ENCODE peak calls at places on chromosomes 5 and 9, in six cellular contexts. One of them, this sample, is unnamed.
A peak's percentile ranks its signal among the peaks of the same experiment; 100 is the strongest.

GRCh38 chr9:13728121-13728520 is 448.6 kb upstream of the MPDZ start:
- DNase-seq in IMR-90: no peak
- DNase-seq in stomach: no peak
- DNase-seq in ovary: no peak
- DNase-seq in A549: no peak
- DNase-seq in uterus: peak; percentile 56
- DNase-seq in this sample: no peak

GRCh38 chr9:75027187-75028107 is 646 bp downstream of the CARNMT1 start:
- DNase-seq in IMR-90: peak; percentile 45
- DNase-seq in stomach: peak; percentile 68
- DNase-seq in ovary: peak; percentile 69
- DNase-seq in A549: peak; percentile 58
- DNase-seq in uterus: peak; percentile 53
- DNase-seq in this sample: no peak

GRCh38 chr5:180589771-180590542 is 1.3 kb downstream of the SCGB3A1 start:
- DNase-seq in IMR-90: no peak
- DNase-seq in stomach: no peak
- DNase-seq in ovary: peak; percentile 24
- DNase-seq in A549: no peak
- DNase-seq in uterus: no peak
- DNase-seq in this sample: no peak

GRCh38 chr9:133251773-133252172 is 23.2 kb downstream of the ABO start:
- DNase-seq in IMR-90: no peak
- DNase-seq in stomach: no peak
- DNase-seq in ovary: no peak
- DNase-seq in A549: no peak
- DNase-seq in uterus: no peak
- DNase-seq in this sample: no peak

GRCh38 chr5:61623401-61624069 is 291.5 kb downstream of the ZSWIM6 start:
- DNase-seq in IMR-90: no peak
- DNase-seq in stomach: no peak
- DNase-seq in ovary: no peak
- DNase-seq in A549: peak; percentile 54
- DNase-seq in uterus: no peak
- DNase-seq in this sample: no peak

GRCh38 chr9:122800066-122801060 is at the start of gene OR1K1:
- DNase-seq in IMR-90: no peak
- DNase-seq in stomach: no peak
- DNase-seq in ovary: no peak
- DNase-seq in A549: no peak
- DNase-seq in uterus: no peak
- DNase-seq in this sample: no peak

GRCh38 chr5:72503888-72504491 is 3.2 kb downstream of the ZNF366 start:
- DNase-seq in IMR-90: peak; percentile 44
- DNase-seq in stomach: no peak
- DNase-seq in ovary: no peak
- DNase-seq in A549: peak; percentile 15
- DNase-seq in uterus: no peak
- DNase-seq in this sample: no peak

GRCh38 chr5:145587308-145588071 is 247.7 kb downstream of the PRELID2 start:
- DNase-seq in IMR-90: peak; percentile 93
- DNase-seq in stomach: no peak
- DNase-seq in ovary: no peak
- DNase-seq in A549: peak; percentile 45
- DNase-seq in uterus: no peak
- DNase-seq in this sample: no peak

GRCh38 chr5:96855041-96855872 is 21.0 kb upstream of the ERAP2 start:
- DNase-seq in IMR-90: peak; percentile 84
- DNase-seq in stomach: no peak
- DNase-seq in ovary: no peak
- DNase-seq in A549: no peak
- DNase-seq in uterus: no peak
- DNase-seq in this sample: no peak

GRCh38 chr9:122367779-122368460 is 2.9 kb upstream of the PTGS1 start:
- DNase-seq in IMR-90: no peak
- DNase-seq in stomach: no peak
- DNase-seq in ovary: no peak
- DNase-seq in A549: no peak
- DNase-seq in uterus: no peak
- DNase-seq in this sample: no peak

GRCh38 chr9:94479757-94480156 is 75.1 kb upstream of the PCAT7 start:
- DNase-seq in IMR-90: no peak
- DNase-seq in stomach: no peak
- DNase-seq in ovary: no peak
- DNase-seq in A549: no peak
- DNase-seq in uterus: no peak
- DNase-seq in this sample: no peak

GRCh38 chr9:35685506-35685905 is 4.2 kb downstream of the TPM2 start:
- DNase-seq in IMR-90: no peak
- DNase-seq in stomach: no peak
- DNase-seq in ovary: no peak
- DNase-seq in A549: no peak
- DNase-seq in uterus: no peak
- DNase-seq in this sample: peak; percentile 35

GRCh38 chr5:72133212-72133990 is 26.1 kb downstream of the MAP1B start:
- DNase-seq in IMR-90: peak; percentile 77
- DNase-seq in stomach: no peak
- DNase-seq in ovary: no peak
- DNase-seq in A549: no peak
- DNase-seq in uterus: no peak
- DNase-seq in this sample: no peak

GRCh38 chr5:156354571-156354970 is 27.6 kb downstream of the SGCD start:
- DNase-seq in IMR-90: peak; percentile 68
- DNase-seq in stomach: no peak
- DNase-seq in ovary: no peak
- DNase-seq in A549: no peak
- DNase-seq in uterus: no peak
- DNase-seq in this sample: no peak

GRCh38 chr9:89621031-89621430 is 16.2 kb downstream of the GADD45G start:
- DNase-seq in IMR-90: no peak
- DNase-seq in stomach: no peak
- DNase-seq in ovary: no peak
- DNase-seq in A549: no peak
- DNase-seq in uterus: no peak
- DNase-seq in this sample: no peak

GRCh38 chr5:2887401-2888348 is 136.2 kb upstream of the IRX2 start:
- DNase-seq in IMR-90: no peak
- DNase-seq in stomach: peak; percentile 18
- DNase-seq in ovary: no peak
- DNase-seq in A549: no peak
- DNase-seq in uterus: no peak
- DNase-seq in this sample: no peak

GRCh38 chr5:14445581-14446290 is 135.9 kb upstream of the OTULINL start:
- DNase-seq in IMR-90: no peak
- DNase-seq in stomach: no peak
- DNase-seq in ovary: peak; percentile 65
- DNase-seq in A549: no peak
- DNase-seq in uterus: peak; percentile 56
- DNase-seq in this sample: peak; percentile 53

GRCh38 chr5:125148706-125149105 is 402.3 kb upstream of the ZNF608 start:
- DNase-seq in IMR-90: peak; percentile 28
- DNase-seq in stomach: no peak
- DNase-seq in ovary: no peak
- DNase-seq in A549: no peak
- DNase-seq in uterus: no peak
- DNase-seq in this sample: no peak

GRCh38 chr5:179318193-179318955 is 26.9 kb downstream of the ADAMTS2 start:
- DNase-seq in IMR-90: no peak
- DNase-seq in stomach: no peak
- DNase-seq in ovary: peak; percentile 28
- DNase-seq in A549: no peak
- DNase-seq in uterus: peak; percentile 21
- DNase-seq in this sample: no peak

GRCh38 chr5:154816891-154817492 is 33.4 kb downstream of the FAXDC2 start:
- DNase-seq in IMR-90: no peak
- DNase-seq in stomach: no peak
- DNase-seq in ovary: no peak
- DNase-seq in A549: no peak
- DNase-seq in uterus: no peak
- DNase-seq in this sample: no peak

GRCh38 chr5:154819546-154819945 is 30.9 kb downstream of the FAXDC2 start:
- DNase-seq in IMR-90: no peak
- DNase-seq in stomach: no peak
- DNase-seq in ovary: no peak
- DNase-seq in A549: no peak
- DNase-seq in uterus: no peak
- DNase-seq in this sample: no peak

GRCh38 chr5:154815684-154816247 is 34.6 kb downstream of the FAXDC2 start:
- DNase-seq in IMR-90: no peak
- DNase-seq in stomach: no peak
- DNase-seq in ovary: no peak
- DNase-seq in A549: no peak
- DNase-seq in uterus: no peak
- DNase-seq in this sample: no peak

GRCh38 chr5:154818459-154819116 is 31.8 kb downstream of the FAXDC2 start:
- DNase-seq in IMR-90: no peak
- DNase-seq in stomach: no peak
- DNase-seq in ovary: no peak
- DNase-seq in A549: no peak
- DNase-seq in uterus: no peak
- DNase-seq in this sample: no peak

DNA sequence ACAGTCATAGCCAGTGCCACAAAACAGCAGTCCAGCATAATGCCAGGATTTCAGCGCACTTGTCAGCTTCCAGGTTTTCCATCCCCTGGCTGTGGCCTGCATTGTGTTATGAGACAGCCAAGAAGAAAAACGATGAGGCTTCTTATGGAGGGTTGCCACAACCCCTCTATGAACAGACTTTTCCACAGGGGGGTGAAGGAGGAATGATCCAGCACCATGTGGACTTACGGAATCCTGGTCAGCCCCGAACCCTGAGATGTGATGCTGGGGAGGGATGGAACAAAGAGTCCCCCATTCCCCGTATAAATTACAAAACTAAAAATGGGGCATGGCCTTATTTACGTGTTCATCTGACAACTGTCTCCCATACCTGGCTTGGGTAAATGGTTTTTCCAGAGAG is 32.6 kb downstream of the FAXDC2 start:
- DNase-seq in IMR-90: no peak
- DNase-seq in stomach: no peak
- DNase-seq in ovary: no peak
- DNase-seq in A549: no peak
- DNase-seq in uterus: no peak
- DNase-seq in this sample: no peak
- TF ChIP-seq POLR2A in IMR-90: no peak
- TF ChIP-seq POLR2A in stomach: no peak
- TF ChIP-seq POLR2A in ovary: no peak
- TF ChIP-seq POLR2A in A549: no peak
- TF ChIP-seq POLR2A in uterus: no peak
- TF ChIP-seq POLR2A in this sample: no peak

DNA sequence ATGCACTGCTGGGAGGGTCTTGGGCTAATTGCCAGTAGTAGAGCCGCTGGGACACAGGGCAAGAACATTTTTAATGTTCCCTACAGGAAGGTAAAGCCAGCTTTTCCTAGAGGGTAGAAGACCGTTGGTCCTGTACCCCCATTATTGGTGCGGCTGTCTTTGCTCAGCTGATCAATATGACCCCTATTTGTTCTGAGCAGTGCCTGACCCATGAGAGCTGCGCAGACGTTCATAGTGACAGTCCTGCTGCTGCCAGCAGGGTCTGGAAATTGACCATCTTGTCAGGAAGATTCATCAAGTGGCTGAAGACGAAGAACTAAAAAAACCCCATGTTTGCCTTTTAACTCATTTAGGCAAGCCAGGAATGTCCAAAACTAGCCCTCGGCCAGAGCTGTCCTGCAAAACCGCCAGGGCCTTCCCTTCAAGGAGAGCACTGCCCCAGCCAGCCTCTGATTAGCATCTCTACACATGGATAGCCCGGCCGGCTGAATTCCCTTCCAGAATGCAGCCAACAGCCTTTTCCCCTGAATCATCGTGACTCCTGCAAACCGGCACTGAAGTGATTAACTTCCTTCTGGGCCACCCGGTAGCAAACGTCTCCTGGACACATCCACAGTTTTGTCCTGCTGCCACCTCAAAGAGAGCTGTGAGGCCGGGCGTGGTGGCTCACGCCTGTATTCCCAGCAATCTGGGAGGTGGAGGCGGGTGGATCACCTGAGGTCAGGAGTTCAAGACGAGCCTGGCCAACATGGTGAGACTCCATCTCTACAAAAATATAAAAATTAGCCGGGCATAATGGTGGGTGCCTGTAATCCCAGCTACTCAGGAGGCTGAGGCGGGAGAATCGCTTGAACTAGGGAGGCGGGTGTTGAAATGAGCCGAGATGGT is 20.9 kb upstream of the EEIG1 start:
- DNase-seq in IMR-90: peak; percentile 89
- DNase-seq in stomach: peak; percentile 72
- DNase-seq in ovary: no peak
- DNase-seq in A549: peak; percentile 80
- DNase-seq in uterus: peak; percentile 51
- DNase-seq in this sample: no peak
- TF ChIP-seq POLR2A in IMR-90: peak; percentile 32
- TF ChIP-seq POLR2A in stomach: no peak
- TF ChIP-seq POLR2A in ovary: no peak
- TF ChIP-seq POLR2A in A549: peak; percentile 19
- TF ChIP-seq POLR2A in uterus: no peak
- TF ChIP-seq POLR2A in this sample: no peak

GRCh38 chr9:87751423-87751822 is 25.5 kb downstream of the CTSL start:
- DNase-seq in IMR-90: no peak
- DNase-seq in stomach: no peak
- DNase-seq in ovary: no peak
- DNase-seq in A549: no peak
- DNase-seq in uterus: no peak
- DNase-seq in this sample: no peak
- TF ChIP-seq POLR2A in IMR-90: no peak
- TF ChIP-seq POLR2A in stomach: no peak
- TF ChIP-seq POLR2A in ovary: no peak
- TF ChIP-seq POLR2A in A549: no peak
- TF ChIP-seq POLR2A in uterus: no peak
- TF ChIP-seq POLR2A in this sample: no peak

DNA sequence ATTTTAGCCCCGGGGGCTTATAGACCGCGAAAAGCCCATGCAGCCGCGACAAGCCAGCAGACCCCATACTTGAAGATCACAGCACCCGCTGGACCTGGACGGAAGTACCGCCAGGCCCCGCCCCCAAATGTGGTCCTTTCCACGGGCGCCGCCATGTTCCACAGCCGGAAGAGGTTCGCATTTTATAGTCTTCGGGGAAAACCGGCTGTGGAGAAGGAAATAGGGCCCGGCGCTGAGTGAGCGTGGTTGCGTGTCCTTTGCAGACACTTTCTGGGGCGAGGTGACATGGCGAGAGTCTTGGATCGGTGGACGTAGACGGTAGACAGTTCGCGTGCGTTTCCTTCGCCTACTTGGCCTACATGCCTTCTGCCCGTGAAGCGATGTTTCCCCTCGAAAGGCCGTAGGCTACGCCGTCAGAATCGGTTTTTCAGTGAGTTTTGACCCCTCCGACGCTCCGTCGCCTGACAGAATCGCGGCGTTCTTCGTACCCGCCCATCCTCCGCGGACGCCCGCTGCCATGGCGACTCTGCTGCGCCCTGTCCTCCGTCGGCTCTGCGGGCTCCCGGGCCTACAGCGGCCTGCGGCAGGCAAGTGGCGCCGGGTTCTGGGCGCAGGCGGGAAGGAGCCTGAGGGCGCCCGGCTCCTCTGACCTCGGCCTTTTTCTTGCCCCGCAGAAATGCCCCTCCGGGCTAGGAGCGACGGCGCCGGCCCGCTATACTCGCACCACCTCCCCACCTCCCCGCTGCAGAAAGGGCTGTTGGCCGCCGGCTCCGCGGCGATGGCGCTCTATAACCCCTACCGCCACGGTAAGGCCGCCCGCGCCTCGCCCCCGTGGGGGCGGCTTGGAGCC is at the start of the genes COQ4 and TRUB2:
- DNase-seq in IMR-90: peak; percentile 92
- DNase-seq in stomach: peak; percentile 95
- DNase-seq in ovary: peak; percentile 94
- DNase-seq in A549: peak; percentile 97
- DNase-seq in uterus: peak; percentile 92
- DNase-seq in this sample: peak; percentile 88
- TF ChIP-seq POLR2A in IMR-90: peak; percentile 26
- TF ChIP-seq POLR2A in stomach: no peak
- TF ChIP-seq POLR2A in ovary: no peak
- TF ChIP-seq POLR2A in A549: peak; percentile 61
- TF ChIP-seq POLR2A in uterus: peak; percentile 42
- TF ChIP-seq POLR2A in this sample: no peak

This sample was measured in tibial nerve.